ENCODE peak calls at places on chromosomes 11 and 22, in nine cellular contexts. R, J, G, Y, O, Z, I, L and T are unnamed samples.

GRCh38 chr11:72787262-72788104 is 6.4 kb downstream of the STARD10 start:
- DNase-seq in R (no peak), L (no peak), G (peak), J (no peak), I (no peak), Y (no peak), Z (no peak), O (no peak), T (peak)

GRCh38 chr11:104124979-104125378 is 39.0 kb downstream of the PDGFD start:
- DNase-seq in R (no peak), L (no peak), Y (no peak), J (no peak), I (no peak), O (no peak), G (no peak), Z (no peak), T (no peak)

GRCh38 chr11:134412508-134413333 is 679 bp upstream of the B3GAT1 start:
- DNase-seq in J (peak), L (no peak), O (peak), I (peak), G (no peak), Y (peak), Z (no peak), R (no peak), T (peak)

GRCh38 chr11:132784441-132784840 is 747.9 kb downstream of the OPCML start:
- DNase-seq in R (no peak), G (no peak), Z (no peak), I (peak), L (no peak), O (no peak), Y (no peak), J (no peak), T (no peak)

GRCh38 chr11:5698281-5698680 is 8.7 kb downstream of the TRIM22 start:
- DNase-seq in R (no peak), Z (no peak), I (no peak), Y (no peak), L (no peak), J (no peak), G (no peak), O (no peak), T (no peak)

GRCh38 chr11:71251159-71251721 is 1.1 kb downstream of the SHANK2 start:
- DNase-seq in I (peak), Z (no peak), O (peak), L (peak), G (no peak), R (no peak), J (no peak), Y (peak), T (peak)

GRCh38 chr11:56764976-56765375 is 16.5 kb upstream of the OR9G4 start:
- DNase-seq in J (no peak), R (no peak), Z (no peak), G (no peak), L (no peak), Y (no peak), I (no peak), O (no peak), T (no peak)

GRCh38 chr11:113014262-113014661 is 53.0 kb downstream of the NCAM1 start:
- DNase-seq in O (no peak), R (no peak), Z (no peak), L (no peak), I (peak), Y (peak), J (no peak), G (peak), T (no peak)

GRCh38 chr22:27477171-27477570 is 324.4 kb downstream of the MN1 start:
- DNase-seq in R (no peak), O (no peak), I (no peak), Z (no peak), J (no peak), L (no peak), Y (no peak), G (no peak), T (no peak)